ENCODE peak calls at places on chromosomes 1 and 21, in seven cellular contexts. One of them, this sample, is unnamed.
A peak's percentile ranks its signal among the peaks of the same experiment; 100 is the strongest.

GRCh38 chr1:165858364-165858823 is 31.0 kb downstream of the UCK2 start:
- DNase-seq in COR-L47: no peak
- DNase-seq in stimulated activated CD8-positive, alpha-beta memory T cell treated with anti-CD3 and anti-CD28 coated beads, Interleukin-4, amount 100 ng/mL, for 24 hours: no peak
- DNase-seq in body of pancreas: peak; percentile 85
- DNase-seq in MV-4-11: no peak
- DNase-seq in coronary artery: no peak
- DNase-seq in NCI-H2081: peak; percentile 17
- DNase-seq in this sample: no peak

GRCh38 chr1:12619396-12620141 is 1.6 kb upstream of the DHRS3 start:
- DNase-seq in stimulated activated CD8-positive, alpha-beta memory T cell treated with anti-CD3 and anti-CD28 coated beads, Interleukin-4, amount 100 ng/mL, for 24 hours: peak; percentile 66
- DNase-seq in coronary artery: peak; percentile 90
- DNase-seq in body of pancreas: peak; percentile 90
- DNase-seq in NCI-H2081: peak; percentile 77
- DNase-seq in MV-4-11: peak; percentile 70
- DNase-seq in COR-L47: peak; percentile 71
- DNase-seq in this sample: no peak

GRCh38 chr1:42753070-42753469 is 13.0 kb upstream of the CLDN19 start:
- DNase-seq in coronary artery: no peak
- DNase-seq in stimulated activated CD8-positive, alpha-beta memory T cell treated with anti-CD3 and anti-CD28 coated beads, Interleukin-4, amount 100 ng/mL, for 24 hours: no peak
- DNase-seq in COR-L47: no peak
- DNase-seq in NCI-H2081: no peak
- DNase-seq in MV-4-11: no peak
- DNase-seq in body of pancreas: no peak
- DNase-seq in this sample: no peak

GRCh38 chr1:163697137-163697536 is 375.4 kb downstream of the NUF2 start:
- DNase-seq in coronary artery: no peak
- DNase-seq in stimulated activated CD8-positive, alpha-beta memory T cell treated with anti-CD3 and anti-CD28 coated beads, Interleukin-4, amount 100 ng/mL, for 24 hours: no peak
- DNase-seq in MV-4-11: peak; percentile 5
- DNase-seq in body of pancreas: no peak
- DNase-seq in COR-L47: no peak
- DNase-seq in NCI-H2081: no peak
- DNase-seq in this sample: no peak

GRCh38 chr1:23567996-23568607 is 8.8 kb upstream of the ID3 start:
- DNase-seq in MV-4-11: no peak
- DNase-seq in COR-L47: peak; percentile 8
- DNase-seq in coronary artery: no peak
- DNase-seq in stimulated activated CD8-positive, alpha-beta memory T cell treated with anti-CD3 and anti-CD28 coated beads, Interleukin-4, amount 100 ng/mL, for 24 hours: no peak
- DNase-seq in body of pancreas: no peak
- DNase-seq in NCI-H2081: no peak
- DNase-seq in this sample: no peak

GRCh38 chr1:125064481-125064880 is 3879.7 kb downstream of the SRGAP2C start:
- DNase-seq in coronary artery: no peak
- DNase-seq in stimulated activated CD8-positive, alpha-beta memory T cell treated with anti-CD3 and anti-CD28 coated beads, Interleukin-4, amount 100 ng/mL, for 24 hours: no peak
- DNase-seq in NCI-H2081: no peak
- DNase-seq in MV-4-11: no peak
- DNase-seq in COR-L47: no peak
- DNase-seq in body of pancreas: no peak
- DNase-seq in this sample: no peak

GRCh38 chr1:29389533-29390041 is 153.3 kb downstream of the PTPRU start:
- DNase-seq in stimulated activated CD8-positive, alpha-beta memory T cell treated with anti-CD3 and anti-CD28 coated beads, Interleukin-4, amount 100 ng/mL, for 24 hours: no peak
- DNase-seq in MV-4-11: no peak
- DNase-seq in body of pancreas: no peak
- DNase-seq in COR-L47: no peak
- DNase-seq in coronary artery: peak; percentile 11
- DNase-seq in NCI-H2081: no peak
- DNase-seq in this sample: no peak

GRCh38 chr1:100053119-100053518 is 79.6 kb downstream of the SASS6 start:
- DNase-seq in body of pancreas: no peak
- DNase-seq in NCI-H2081: no peak
- DNase-seq in stimulated activated CD8-positive, alpha-beta memory T cell treated with anti-CD3 and anti-CD28 coated beads, Interleukin-4, amount 100 ng/mL, for 24 hours: no peak
- DNase-seq in COR-L47: no peak
- DNase-seq in MV-4-11: no peak
- DNase-seq in coronary artery: no peak
- DNase-seq in this sample: no peak

GRCh38 chr21:44759628-44760285 is 41.9 kb downstream of the UBE2G2 start:
- DNase-seq in coronary artery: peak; percentile 54
- DNase-seq in NCI-H2081: no peak
- DNase-seq in MV-4-11: no peak
- DNase-seq in COR-L47: no peak
- DNase-seq in body of pancreas: no peak
- DNase-seq in stimulated activated CD8-positive, alpha-beta memory T cell treated with anti-CD3 and anti-CD28 coated beads, Interleukin-4, amount 100 ng/mL, for 24 hours: no peak
- DNase-seq in this sample: no peak

GRCh38 chr1:49197081-49197480 is 420.4 kb upstream of the BEND5 start:
- DNase-seq in MV-4-11: no peak
- DNase-seq in COR-L47: no peak
- DNase-seq in coronary artery: no peak
- DNase-seq in stimulated activated CD8-positive, alpha-beta memory T cell treated with anti-CD3 and anti-CD28 coated beads, Interleukin-4, amount 100 ng/mL, for 24 hours: no peak
- DNase-seq in body of pancreas: no peak
- DNase-seq in NCI-H2081: no peak
- DNase-seq in this sample: no peak

GRCh38 chr21:39724944-39725343 is 20.0 kb upstream of the IGSF5 start:
- DNase-seq in coronary artery: no peak
- DNase-seq in MV-4-11: no peak
- DNase-seq in NCI-H2081: no peak
- DNase-seq in COR-L47: no peak
- DNase-seq in stimulated activated CD8-positive, alpha-beta memory T cell treated with anti-CD3 and anti-CD28 coated beads, Interleukin-4, amount 100 ng/mL, for 24 hours: no peak
- DNase-seq in body of pancreas: no peak
- DNase-seq in this sample: no peak

GRCh38 chr1:36937371-36937770 is 96.9 kb downstream of the GRIK3 start:
- DNase-seq in stimulated activated CD8-positive, alpha-beta memory T cell treated with anti-CD3 and anti-CD28 coated beads, Interleukin-4, amount 100 ng/mL, for 24 hours: no peak
- DNase-seq in NCI-H2081: no peak
- DNase-seq in coronary artery: no peak
- DNase-seq in MV-4-11: no peak
- DNase-seq in COR-L47: no peak
- DNase-seq in body of pancreas: no peak
- DNase-seq in this sample: no peak

GRCh38 chr1:93331412-93331811 is 14.3 kb upstream of the DR1 start:
- DNase-seq in NCI-H2081: no peak
- DNase-seq in COR-L47: no peak
- DNase-seq in coronary artery: no peak
- DNase-seq in stimulated activated CD8-positive, alpha-beta memory T cell treated with anti-CD3 and anti-CD28 coated beads, Interleukin-4, amount 100 ng/mL, for 24 hours: no peak
- DNase-seq in MV-4-11: no peak
- DNase-seq in body of pancreas: no peak
- DNase-seq in this sample: no peak

GRCh38 chr21:44497641-44498243 is 42.3 kb downstream of the KRTAP10-1 start:
- DNase-seq in NCI-H2081: no peak
- DNase-seq in coronary artery: no peak
- DNase-seq in MV-4-11: no peak
- DNase-seq in stimulated activated CD8-positive, alpha-beta memory T cell treated with anti-CD3 and anti-CD28 coated beads, Interleukin-4, amount 100 ng/mL, for 24 hours: no peak
- DNase-seq in COR-L47: peak; percentile 74
- DNase-seq in body of pancreas: peak; percentile 52
- DNase-seq in this sample: no peak

GRCh38 chr1:53047737-53048344 is 14.2 kb upstream of the PODN start:
- DNase-seq in COR-L47: no peak
- DNase-seq in MV-4-11: no peak
- DNase-seq in coronary artery: no peak
- DNase-seq in NCI-H2081: no peak
- DNase-seq in stimulated activated CD8-positive, alpha-beta memory T cell treated with anti-CD3 and anti-CD28 coated beads, Interleukin-4, amount 100 ng/mL, for 24 hours: no peak
- DNase-seq in body of pancreas: no peak
- DNase-seq in this sample: no peak

GRCh38 chr1:159177273-159177907 is 6.0 kb downstream of the CADM3 start:
- DNase-seq in coronary artery: no peak
- DNase-seq in body of pancreas: peak; percentile 68
- DNase-seq in COR-L47: no peak
- DNase-seq in NCI-H2081: no peak
- DNase-seq in stimulated activated CD8-positive, alpha-beta memory T cell treated with anti-CD3 and anti-CD28 coated beads, Interleukin-4, amount 100 ng/mL, for 24 hours: no peak
- DNase-seq in MV-4-11: peak; percentile 58
- DNase-seq in this sample: no peak

GRCh38 chr1:183876284-183876683 is 71.4 kb downstream of the RGL1 start:
- DNase-seq in MV-4-11: no peak
- DNase-seq in COR-L47: no peak
- DNase-seq in coronary artery: no peak
- DNase-seq in stimulated activated CD8-positive, alpha-beta memory T cell treated with anti-CD3 and anti-CD28 coated beads, Interleukin-4, amount 100 ng/mL, for 24 hours: no peak
- DNase-seq in body of pancreas: no peak
- DNase-seq in NCI-H2081: no peak
- DNase-seq in this sample: no peak

GRCh38 chr1:203899869-203900714 is 38.7 kb downstream of the SNRPE start:
- DNase-seq in body of pancreas: no peak
- DNase-seq in MV-4-11: no peak
- DNase-seq in coronary artery: no peak
- DNase-seq in NCI-H2081: no peak
- DNase-seq in COR-L47: no peak
- DNase-seq in stimulated activated CD8-positive, alpha-beta memory T cell treated with anti-CD3 and anti-CD28 coated beads, Interleukin-4, amount 100 ng/mL, for 24 hours: no peak
- DNase-seq in this sample: no peak

GRCh38 chr1:160260436-160261382 is 1.6 kb downstream of the DCAF8 start:
- DNase-seq in MV-4-11: no peak
- DNase-seq in body of pancreas: peak; percentile 6
- DNase-seq in NCI-H2081: no peak
- DNase-seq in COR-L47: no peak
- DNase-seq in stimulated activated CD8-positive, alpha-beta memory T cell treated with anti-CD3 and anti-CD28 coated beads, Interleukin-4, amount 100 ng/mL, for 24 hours: no peak
- DNase-seq in coronary artery: no peak
- DNase-seq in this sample: no peak

GRCh38 chr1:9316080-9316444 is 23.4 kb downstream of the SPSB1 start:
- DNase-seq in COR-L47: no peak
- DNase-seq in MV-4-11: no peak
- DNase-seq in NCI-H2081: no peak
- DNase-seq in body of pancreas: no peak
- DNase-seq in stimulated activated CD8-positive, alpha-beta memory T cell treated with anti-CD3 and anti-CD28 coated beads, Interleukin-4, amount 100 ng/mL, for 24 hours: peak; percentile 15
- DNase-seq in coronary artery: no peak
- DNase-seq in this sample: no peak

GRCh38 chr21:14548751-14549150 is 2.6 kb upstream of the SAMSN1 start:
- DNase-seq in body of pancreas: no peak
- DNase-seq in coronary artery: no peak
- DNase-seq in NCI-H2081: no peak
- DNase-seq in MV-4-11: peak; percentile 80
- DNase-seq in COR-L47: no peak
- DNase-seq in stimulated activated CD8-positive, alpha-beta memory T cell treated with anti-CD3 and anti-CD28 coated beads, Interleukin-4, amount 100 ng/mL, for 24 hours: no peak
- DNase-seq in this sample: no peak

GRCh38 chr1:105736349-105736748 is 1320.1 kb upstream of the PRMT6 start:
- DNase-seq in body of pancreas: no peak
- DNase-seq in NCI-H2081: no peak
- DNase-seq in MV-4-11: no peak
- DNase-seq in COR-L47: no peak
- DNase-seq in coronary artery: no peak
- DNase-seq in stimulated activated CD8-positive, alpha-beta memory T cell treated with anti-CD3 and anti-CD28 coated beads, Interleukin-4, amount 100 ng/mL, for 24 hours: no peak
- DNase-seq in this sample: no peak

GRCh38 chr21:34796518-34797201 is 127.9 kb downstream of the CLIC6 start:
- DNase-seq in body of pancreas: no peak
- DNase-seq in coronary artery: no peak
- DNase-seq in COR-L47: no peak
- DNase-seq in stimulated activated CD8-positive, alpha-beta memory T cell treated with anti-CD3 and anti-CD28 coated beads, Interleukin-4, amount 100 ng/mL, for 24 hours: no peak
- DNase-seq in NCI-H2081: no peak
- DNase-seq in MV-4-11: no peak
- DNase-seq in this sample: peak; percentile 83

GRCh38 chr1:19310720-19311502 is 1.0 kb downstream of the AKR7A2 start:
- DNase-seq in MV-4-11: no peak
- DNase-seq in COR-L47: no peak
- DNase-seq in NCI-H2081: no peak
- DNase-seq in stimulated activated CD8-positive, alpha-beta memory T cell treated with anti-CD3 and anti-CD28 coated beads, Interleukin-4, amount 100 ng/mL, for 24 hours: no peak
- DNase-seq in body of pancreas: no peak
- DNase-seq in coronary artery: no peak
- DNase-seq in this sample: no peak

GRCh38 chr1:221454096-221454495 is 287.8 kb downstream of the DUSP10 start:
- DNase-seq in coronary artery: no peak
- DNase-seq in NCI-H2081: no peak
- DNase-seq in COR-L47: no peak
- DNase-seq in body of pancreas: no peak
- DNase-seq in stimulated activated CD8-positive, alpha-beta memory T cell treated with anti-CD3 and anti-CD28 coated beads, Interleukin-4, amount 100 ng/mL, for 24 hours: no peak
- DNase-seq in MV-4-11: no peak
- DNase-seq in this sample: no peak

GRCh38 chr1:25658791-25659431 is 42.3 kb downstream of the MAN1C1 start:
- DNase-seq in body of pancreas: peak; percentile 89
- DNase-seq in MV-4-11: no peak
- DNase-seq in NCI-H2081: no peak
- DNase-seq in COR-L47: no peak
- DNase-seq in stimulated activated CD8-positive, alpha-beta memory T cell treated with anti-CD3 and anti-CD28 coated beads, Interleukin-4, amount 100 ng/mL, for 24 hours: no peak
- DNase-seq in coronary artery: peak; percentile 73
- DNase-seq in this sample: peak; percentile 84

GRCh38 chr1:204171751-204172178 is 5.6 kb upstream of the REN start:
- DNase-seq in COR-L47: no peak
- DNase-seq in body of pancreas: peak; percentile 24
- DNase-seq in stimulated activated CD8-positive, alpha-beta memory T cell treated with anti-CD3 and anti-CD28 coated beads, Interleukin-4, amount 100 ng/mL, for 24 hours: no peak
- DNase-seq in MV-4-11: peak; percentile 63
- DNase-seq in NCI-H2081: no peak
- DNase-seq in coronary artery: no peak
- DNase-seq in this sample: no peak

This sample was measured in vagina.